ENCODE peak calls at places on chromosomes 2 and 18, in ten cellular contexts. One of them, this sample, is unnamed.

GRCh38 chr2:174749793-174750192 is 14.5 kb downstream of the CHRNA1 start:
- DNase-seq in omental fat pad: no peak
- DNase-seq in T follicular helper cell: no peak
- DNase-seq in iris pigment epithelial cell: no peak
- DNase-seq in fibroblast of pulmonary artery: no peak
- DNase-seq in B cell: no peak
- DNase-seq in GM23338: no peak
- DNase-seq in cardiac fibroblast: no peak
- DNase-seq in aorta: no peak
- DNase-seq in stimulated activated CD4-positive, alpha-beta T cell treated with anti-CD3 and anti-CD28 coated beads, Interleukin-2, amount 100 ng/mL, for 4 hours: no peak
- DNase-seq in this sample: no peak

GRCh38 chr18:47262397-47263196 is 11.1 kb upstream of the SKOR2 start:
- DNase-seq in omental fat pad: no peak
- DNase-seq in T follicular helper cell: no peak
- DNase-seq in iris pigment epithelial cell: no peak
- DNase-seq in fibroblast of pulmonary artery: no peak
- DNase-seq in B cell: no peak
- DNase-seq in GM23338: peak
- DNase-seq in cardiac fibroblast: no peak
- DNase-seq in aorta: no peak
- DNase-seq in stimulated activated CD4-positive, alpha-beta T cell treated with anti-CD3 and anti-CD28 coated beads, Interleukin-2, amount 100 ng/mL, for 4 hours: no peak
- DNase-seq in this sample: no peak

GRCh38 chr2:240898108-240898730 is 2.3 kb upstream of the MAB21L4 start:
- DNase-seq in omental fat pad: no peak
- DNase-seq in T follicular helper cell: no peak
- DNase-seq in iris pigment epithelial cell: no peak
- DNase-seq in fibroblast of pulmonary artery: no peak
- DNase-seq in B cell: no peak
- DNase-seq in GM23338: no peak
- DNase-seq in cardiac fibroblast: no peak
- DNase-seq in aorta: no peak
- DNase-seq in stimulated activated CD4-positive, alpha-beta T cell treated with anti-CD3 and anti-CD28 coated beads, Interleukin-2, amount 100 ng/mL, for 4 hours: no peak
- DNase-seq in this sample: no peak

GRCh38 chr2:19362652-19363473 is 4.4 kb upstream of the OSR1 start:
- DNase-seq in omental fat pad: no peak
- DNase-seq in T follicular helper cell: no peak
- DNase-seq in iris pigment epithelial cell: peak
- DNase-seq in fibroblast of pulmonary artery: peak
- DNase-seq in B cell: peak
- DNase-seq in GM23338: peak
- DNase-seq in cardiac fibroblast: peak
- DNase-seq in aorta: peak
- DNase-seq in stimulated activated CD4-positive, alpha-beta T cell treated with anti-CD3 and anti-CD28 coated beads, Interleukin-2, amount 100 ng/mL, for 4 hours: no peak
- DNase-seq in this sample: peak

GRCh38 chr2:97713296-97714083 is at the start of gene ZAP70:
- DNase-seq in omental fat pad: no peak
- DNase-seq in T follicular helper cell: peak
- DNase-seq in iris pigment epithelial cell: no peak
- DNase-seq in fibroblast of pulmonary artery: no peak
- DNase-seq in B cell: no peak
- DNase-seq in GM23338: no peak
- DNase-seq in cardiac fibroblast: no peak
- DNase-seq in aorta: peak
- DNase-seq in stimulated activated CD4-positive, alpha-beta T cell treated with anti-CD3 and anti-CD28 coated beads, Interleukin-2, amount 100 ng/mL, for 4 hours: peak
- DNase-seq in this sample: peak

GRCh38 chr2:239745790-239746308 is 279.3 kb downstream of the NDUFA10 start:
- DNase-seq in omental fat pad: no peak
- DNase-seq in T follicular helper cell: no peak
- DNase-seq in iris pigment epithelial cell: no peak
- DNase-seq in fibroblast of pulmonary artery: no peak
- DNase-seq in B cell: no peak
- DNase-seq in GM23338: no peak
- DNase-seq in cardiac fibroblast: no peak
- DNase-seq in aorta: no peak
- DNase-seq in stimulated activated CD4-positive, alpha-beta T cell treated with anti-CD3 and anti-CD28 coated beads, Interleukin-2, amount 100 ng/mL, for 4 hours: no peak
- DNase-seq in this sample: no peak

GRCh38 chr2:182740681-182741080 is 24.6 kb downstream of the DNAJC10 start:
- DNase-seq in omental fat pad: no peak
- DNase-seq in T follicular helper cell: no peak
- DNase-seq in iris pigment epithelial cell: no peak
- DNase-seq in fibroblast of pulmonary artery: no peak
- DNase-seq in B cell: no peak
- DNase-seq in GM23338: no peak
- DNase-seq in cardiac fibroblast: no peak
- DNase-seq in aorta: no peak
- DNase-seq in stimulated activated CD4-positive, alpha-beta T cell treated with anti-CD3 and anti-CD28 coated beads, Interleukin-2, amount 100 ng/mL, for 4 hours: no peak
- DNase-seq in this sample: no peak

GRCh38 chr2:183001948-183002347 is 36.3 kb downstream of the NCKAP1 start:
- DNase-seq in omental fat pad: no peak
- DNase-seq in T follicular helper cell: no peak
- DNase-seq in iris pigment epithelial cell: no peak
- DNase-seq in fibroblast of pulmonary artery: no peak
- DNase-seq in B cell: no peak
- DNase-seq in GM23338: peak
- DNase-seq in cardiac fibroblast: no peak
- DNase-seq in aorta: no peak
- DNase-seq in stimulated activated CD4-positive, alpha-beta T cell treated with anti-CD3 and anti-CD28 coated beads, Interleukin-2, amount 100 ng/mL, for 4 hours: no peak
- DNase-seq in this sample: no peak

GRCh38 chr2:59996830-59997229 is 556.6 kb downstream of the BCL11A start:
- DNase-seq in omental fat pad: no peak
- DNase-seq in T follicular helper cell: no peak
- DNase-seq in iris pigment epithelial cell: no peak
- DNase-seq in fibroblast of pulmonary artery: no peak
- DNase-seq in B cell: no peak
- DNase-seq in GM23338: no peak
- DNase-seq in cardiac fibroblast: no peak
- DNase-seq in aorta: no peak
- DNase-seq in stimulated activated CD4-positive, alpha-beta T cell treated with anti-CD3 and anti-CD28 coated beads, Interleukin-2, amount 100 ng/mL, for 4 hours: no peak
- DNase-seq in this sample: no peak

GRCh38 chr2:128308284-128308731 is 10.4 kb downstream of the HS6ST1 start:
- DNase-seq in omental fat pad: no peak
- DNase-seq in T follicular helper cell: no peak
- DNase-seq in iris pigment epithelial cell: no peak
- DNase-seq in fibroblast of pulmonary artery: no peak
- DNase-seq in B cell: no peak
- DNase-seq in GM23338: no peak
- DNase-seq in cardiac fibroblast: no peak
- DNase-seq in aorta: peak
- DNase-seq in stimulated activated CD4-positive, alpha-beta T cell treated with anti-CD3 and anti-CD28 coated beads, Interleukin-2, amount 100 ng/mL, for 4 hours: no peak
- DNase-seq in this sample: peak

GRCh38 chr2:42917374-42918017 is 125.1 kb upstream of the HAAO start:
- DNase-seq in omental fat pad: peak
- DNase-seq in T follicular helper cell: no peak
- DNase-seq in iris pigment epithelial cell: peak
- DNase-seq in fibroblast of pulmonary artery: peak
- DNase-seq in B cell: no peak
- DNase-seq in GM23338: no peak
- DNase-seq in cardiac fibroblast: peak
- DNase-seq in aorta: no peak
- DNase-seq in stimulated activated CD4-positive, alpha-beta T cell treated with anti-CD3 and anti-CD28 coated beads, Interleukin-2, amount 100 ng/mL, for 4 hours: no peak
- DNase-seq in this sample: no peak

GRCh38 chr18:73617981-73618380 is 529.7 kb downstream of the FBXO15 start:
- DNase-seq in omental fat pad: no peak
- DNase-seq in T follicular helper cell: no peak
- DNase-seq in iris pigment epithelial cell: no peak
- DNase-seq in fibroblast of pulmonary artery: no peak
- DNase-seq in B cell: no peak
- DNase-seq in GM23338: no peak
- DNase-seq in cardiac fibroblast: no peak
- DNase-seq in aorta: no peak
- DNase-seq in stimulated activated CD4-positive, alpha-beta T cell treated with anti-CD3 and anti-CD28 coated beads, Interleukin-2, amount 100 ng/mL, for 4 hours: no peak
- DNase-seq in this sample: no peak

GRCh38 chr2:186588940-186589732 is 720 bp upstream of the ITGAV start:
- DNase-seq in omental fat pad: no peak
- DNase-seq in T follicular helper cell: no peak
- DNase-seq in iris pigment epithelial cell: peak
- DNase-seq in fibroblast of pulmonary artery: no peak
- DNase-seq in B cell: no peak
- DNase-seq in GM23338: peak
- DNase-seq in cardiac fibroblast: no peak
- DNase-seq in aorta: no peak
- DNase-seq in stimulated activated CD4-positive, alpha-beta T cell treated with anti-CD3 and anti-CD28 coated beads, Interleukin-2, amount 100 ng/mL, for 4 hours: no peak
- DNase-seq in this sample: no peak

GRCh38 chr2:46651363-46652099 is 172.2 kb downstream of the TMEM247 start:
- DNase-seq in omental fat pad: no peak
- DNase-seq in T follicular helper cell: no peak
- DNase-seq in iris pigment epithelial cell: peak
- DNase-seq in fibroblast of pulmonary artery: no peak
- DNase-seq in B cell: no peak
- DNase-seq in GM23338: no peak
- DNase-seq in cardiac fibroblast: peak
- DNase-seq in aorta: no peak
- DNase-seq in stimulated activated CD4-positive, alpha-beta T cell treated with anti-CD3 and anti-CD28 coated beads, Interleukin-2, amount 100 ng/mL, for 4 hours: no peak
- DNase-seq in this sample: no peak

GRCh38 chr2:28326469-28326805 is 66.2 kb upstream of the FOSL2 start:
- DNase-seq in omental fat pad: no peak
- DNase-seq in T follicular helper cell: no peak
- DNase-seq in iris pigment epithelial cell: no peak
- DNase-seq in fibroblast of pulmonary artery: no peak
- DNase-seq in B cell: no peak
- DNase-seq in GM23338: no peak
- DNase-seq in cardiac fibroblast: no peak
- DNase-seq in aorta: no peak
- DNase-seq in stimulated activated CD4-positive, alpha-beta T cell treated with anti-CD3 and anti-CD28 coated beads, Interleukin-2, amount 100 ng/mL, for 4 hours: no peak
- DNase-seq in this sample: no peak

GRCh38 chr2:22604150-22604549 is 780.8 kb upstream of the KLHL29 start:
- DNase-seq in omental fat pad: no peak
- DNase-seq in T follicular helper cell: no peak
- DNase-seq in iris pigment epithelial cell: no peak
- DNase-seq in fibroblast of pulmonary artery: no peak
- DNase-seq in B cell: no peak
- DNase-seq in GM23338: no peak
- DNase-seq in cardiac fibroblast: no peak
- DNase-seq in aorta: no peak
- DNase-seq in stimulated activated CD4-positive, alpha-beta T cell treated with anti-CD3 and anti-CD28 coated beads, Interleukin-2, amount 100 ng/mL, for 4 hours: no peak
- DNase-seq in this sample: no peak

GRCh38 chr2:239405071-239405470 is 4.3 kb upstream of the HDAC4 start:
- DNase-seq in omental fat pad: no peak
- DNase-seq in T follicular helper cell: no peak
- DNase-seq in iris pigment epithelial cell: no peak
- DNase-seq in fibroblast of pulmonary artery: no peak
- DNase-seq in B cell: no peak
- DNase-seq in GM23338: no peak
- DNase-seq in cardiac fibroblast: no peak
- DNase-seq in aorta: no peak
- DNase-seq in stimulated activated CD4-positive, alpha-beta T cell treated with anti-CD3 and anti-CD28 coated beads, Interleukin-2, amount 100 ng/mL, for 4 hours: no peak
- DNase-seq in this sample: peak

GRCh38 chr2:161161074-161161577 is 898 bp downstream of the TANK start:
- DNase-seq in omental fat pad: no peak
- DNase-seq in T follicular helper cell: no peak
- DNase-seq in iris pigment epithelial cell: no peak
- DNase-seq in fibroblast of pulmonary artery: peak
- DNase-seq in B cell: peak
- DNase-seq in GM23338: peak
- DNase-seq in cardiac fibroblast: peak
- DNase-seq in aorta: no peak
- DNase-seq in stimulated activated CD4-positive, alpha-beta T cell treated with anti-CD3 and anti-CD28 coated beads, Interleukin-2, amount 100 ng/mL, for 4 hours: no peak
- DNase-seq in this sample: no peak

GRCh38 chr18:36089001-36089400 is 21.6 kb upstream of the RPRD1A start:
- DNase-seq in omental fat pad: no peak
- DNase-seq in T follicular helper cell: no peak
- DNase-seq in iris pigment epithelial cell: no peak
- DNase-seq in fibroblast of pulmonary artery: no peak
- DNase-seq in B cell: no peak
- DNase-seq in GM23338: no peak
- DNase-seq in cardiac fibroblast: no peak
- DNase-seq in aorta: no peak
- DNase-seq in stimulated activated CD4-positive, alpha-beta T cell treated with anti-CD3 and anti-CD28 coated beads, Interleukin-2, amount 100 ng/mL, for 4 hours: no peak
- DNase-seq in this sample: no peak

GRCh38 chr2:8645176-8645831 is 36.6 kb upstream of the ID2 start:
- DNase-seq in omental fat pad: no peak
- DNase-seq in T follicular helper cell: no peak
- DNase-seq in iris pigment epithelial cell: no peak
- DNase-seq in fibroblast of pulmonary artery: no peak
- DNase-seq in B cell: no peak
- DNase-seq in GM23338: no peak
- DNase-seq in cardiac fibroblast: no peak
- DNase-seq in aorta: peak
- DNase-seq in stimulated activated CD4-positive, alpha-beta T cell treated with anti-CD3 and anti-CD28 coated beads, Interleukin-2, amount 100 ng/mL, for 4 hours: no peak
- DNase-seq in this sample: no peak

GRCh38 chr2:9474361-9475117 is at the start of gene IAH1:
- DNase-seq in omental fat pad: no peak
- DNase-seq in T follicular helper cell: peak
- DNase-seq in iris pigment epithelial cell: peak
- DNase-seq in fibroblast of pulmonary artery: peak
- DNase-seq in B cell: peak
- DNase-seq in GM23338: peak
- DNase-seq in cardiac fibroblast: peak
- DNase-seq in aorta: peak
- DNase-seq in stimulated activated CD4-positive, alpha-beta T cell treated with anti-CD3 and anti-CD28 coated beads, Interleukin-2, amount 100 ng/mL, for 4 hours: peak
- DNase-seq in this sample: peak

GRCh38 chr2:190881074-190881479 is 456 bp downstream of the GLS start:
- DNase-seq in omental fat pad: no peak
- DNase-seq in T follicular helper cell: no peak
- DNase-seq in iris pigment epithelial cell: no peak
- DNase-seq in fibroblast of pulmonary artery: no peak
- DNase-seq in B cell: no peak
- DNase-seq in GM23338: no peak
- DNase-seq in cardiac fibroblast: no peak
- DNase-seq in aorta: no peak
- DNase-seq in stimulated activated CD4-positive, alpha-beta T cell treated with anti-CD3 and anti-CD28 coated beads, Interleukin-2, amount 100 ng/mL, for 4 hours: no peak
- DNase-seq in this sample: peak

GRCh38 chr2:14081526-14081925 is 551.0 kb upstream of the LRATD1 start:
- DNase-seq in omental fat pad: no peak
- DNase-seq in T follicular helper cell: no peak
- DNase-seq in iris pigment epithelial cell: peak
- DNase-seq in fibroblast of pulmonary artery: no peak
- DNase-seq in B cell: no peak
- DNase-seq in GM23338: no peak
- DNase-seq in cardiac fibroblast: no peak
- DNase-seq in aorta: no peak
- DNase-seq in stimulated activated CD4-positive, alpha-beta T cell treated with anti-CD3 and anti-CD28 coated beads, Interleukin-2, amount 100 ng/mL, for 4 hours: no peak
- DNase-seq in this sample: no peak

GRCh38 chr2:158202151-158202778 is 100.6 kb downstream of the UPP2 start:
- DNase-seq in omental fat pad: no peak
- DNase-seq in T follicular helper cell: no peak
- DNase-seq in iris pigment epithelial cell: peak
- DNase-seq in fibroblast of pulmonary artery: peak
- DNase-seq in B cell: no peak
- DNase-seq in GM23338: no peak
- DNase-seq in cardiac fibroblast: no peak
- DNase-seq in aorta: no peak
- DNase-seq in stimulated activated CD4-positive, alpha-beta T cell treated with anti-CD3 and anti-CD28 coated beads, Interleukin-2, amount 100 ng/mL, for 4 hours: no peak
- DNase-seq in this sample: no peak

GRCh38 chr2:101063753-101064502 is 61.8 kb downstream of the RPL31 start:
- DNase-seq in omental fat pad: no peak
- DNase-seq in T follicular helper cell: no peak
- DNase-seq in iris pigment epithelial cell: peak
- DNase-seq in fibroblast of pulmonary artery: peak
- DNase-seq in B cell: no peak
- DNase-seq in GM23338: no peak
- DNase-seq in cardiac fibroblast: peak
- DNase-seq in aorta: no peak
- DNase-seq in stimulated activated CD4-positive, alpha-beta T cell treated with anti-CD3 and anti-CD28 coated beads, Interleukin-2, amount 100 ng/mL, for 4 hours: no peak
- DNase-seq in this sample: no peak

GRCh38 chr2:235666240-235666781 is 172.5 kb downstream of the AGAP1 start:
- DNase-seq in omental fat pad: no peak
- DNase-seq in T follicular helper cell: no peak
- DNase-seq in iris pigment epithelial cell: peak
- DNase-seq in fibroblast of pulmonary artery: peak
- DNase-seq in B cell: no peak
- DNase-seq in GM23338: peak
- DNase-seq in cardiac fibroblast: peak
- DNase-seq in aorta: no peak
- DNase-seq in stimulated activated CD4-positive, alpha-beta T cell treated with anti-CD3 and anti-CD28 coated beads, Interleukin-2, amount 100 ng/mL, for 4 hours: no peak
- DNase-seq in this sample: no peak

GRCh38 chr2:215105607-215106354 is 32.6 kb downstream of the ABCA12 start:
- DNase-seq in omental fat pad: no peak
- DNase-seq in T follicular helper cell: no peak
- DNase-seq in iris pigment epithelial cell: peak
- DNase-seq in fibroblast of pulmonary artery: peak
- DNase-seq in B cell: no peak
- DNase-seq in GM23338: no peak
- DNase-seq in cardiac fibroblast: no peak
- DNase-seq in aorta: no peak
- DNase-seq in stimulated activated CD4-positive, alpha-beta T cell treated with anti-CD3 and anti-CD28 coated beads, Interleukin-2, amount 100 ng/mL, for 4 hours: no peak
- DNase-seq in this sample: no peak

GRCh38 chr2:240210198-240210965 is 69.9 kb upstream of the OTOS start:
- DNase-seq in omental fat pad: no peak
- DNase-seq in T follicular helper cell: no peak
- DNase-seq in iris pigment epithelial cell: no peak
- DNase-seq in fibroblast of pulmonary artery: no peak
- DNase-seq in B cell: no peak
- DNase-seq in GM23338: no peak
- DNase-seq in cardiac fibroblast: no peak
- DNase-seq in aorta: peak
- DNase-seq in stimulated activated CD4-positive, alpha-beta T cell treated with anti-CD3 and anti-CD28 coated beads, Interleukin-2, amount 100 ng/mL, for 4 hours: no peak
- DNase-seq in this sample: peak